ENCODE peak calls at places on chromosomes 7 and 10, in nine cellular contexts. M is PC-3, D is prostate gland, F is chondrocyte, T is WERI-Rb-1, V is cardiac fibroblast, Z is coronary artery, R is GM23338, W is HFF-Myc. P is an unnamed sample.

GRCh38 chr7:42593860-42594259 is 318.0 kb downstream of the C7orf25 start:
- DNase-seq in D (no peak), Z (no peak), R (no peak), T (no peak), M (no peak), F (no peak), W (no peak), V (no peak), P (no peak)

GRCh38 chr10:4246881-4247358 is 461.9 kb upstream of the KLF6 start:
- DNase-seq in R (no peak), Z (no peak), M (peak; percentile 69), T (no peak), D (no peak), V (peak; percentile 88), F (no peak), W (peak; percentile 66), P (no peak)

GRCh38 chr7:49127359-49127848 is 203.1 kb downstream of the CDC14C start:
- DNase-seq in R (no peak), F (no peak), M (peak; percentile 34), T (no peak), V (no peak), Z (no peak), W (no peak), D (no peak), P (no peak)

GRCh38 chr10:68080853-68081431 is 5.9 kb upstream of the HERC4 start:
- DNase-seq in Z (no peak), R (peak; percentile 9), W (no peak), F (no peak), V (no peak), T (no peak), D (no peak), M (peak; percentile 56), P (no peak)

GRCh38 chr10:69829792-69830191 is 28.1 kb downstream of the COL13A1 start:
- DNase-seq in V (no peak), W (no peak), R (no peak), T (no peak), Z (no peak), D (no peak), F (no peak), M (no peak), P (no peak)

GRCh38 chr7:2040893-2041270 is 191.9 kb downstream of the MAD1L1 start:
- DNase-seq in V (no peak), M (no peak), D (no peak), R (no peak), F (peak; percentile 39), W (no peak), Z (no peak), T (peak; percentile 14), P (no peak)

GRCh38 chr10:11335167-11335652 is 276.2 kb downstream of the USP6NL start:
- DNase-seq in M (no peak), W (no peak), D (no peak), Z (no peak), R (no peak), T (no peak), F (no peak), V (peak; percentile 63), P (no peak)

GRCh38 chr7:143408686-143409551 is at the start of gene EPHA1:
- DNase-seq in R (peak; percentile 97), F (no peak), W (no peak), D (peak; percentile 77), T (no peak), M (peak; percentile 88), V (no peak), Z (no peak), P (no peak)

GRCh38 chr10:30709700-30710358 is 80.3 kb upstream of the LYZL2 start:
- DNase-seq in M (no peak), F (no peak), Z (no peak), T (no peak), W (no peak), D (no peak), R (no peak), V (no peak), P (no peak)

GRCh38 chr10:84348431-84348830 is 20.0 kb downstream of the CCSER2 start:
- DNase-seq in Z (no peak), M (peak; percentile 32), F (no peak), W (no peak), V (peak; percentile 66), T (no peak), D (no peak), R (no peak), P (no peak)

GRCh38 chr7:104758504-104758903 is 255.5 kb upstream of the KMT2E start:
- DNase-seq in V (no peak), M (no peak), W (no peak), T (no peak), R (no peak), D (no peak), F (no peak), Z (no peak), P (no peak)

GRCh38 chr10:14750900-14751575 is 23.7 kb downstream of the FAM107B start:
- DNase-seq in D (no peak), M (no peak), T (no peak), R (no peak), W (peak; percentile 12), V (no peak), F (no peak), Z (no peak), P (no peak)

GRCh38 chr7:107694395-107694794 is 33.8 kb downstream of the SLC26A4 start:
- DNase-seq in D (peak; percentile 59), M (no peak), R (no peak), F (no peak), Z (no peak), V (peak; percentile 59), W (no peak), T (no peak), P (no peak)

GRCh38 chr10:70940834-70941568 is 52.6 kb upstream of the PCBD1 start:
- DNase-seq in F (no peak), M (peak; percentile 37), D (no peak), Z (no peak), R (no peak), V (peak; percentile 28), W (no peak), T (peak; percentile 93), P (no peak)

GRCh38 chr7:159015081-159015893 is 129.4 kb downstream of the VIPR2 start:
- DNase-seq in T (no peak), F (no peak), V (peak; percentile 52), D (peak; percentile 56), Z (peak; percentile 94), M (peak; percentile 66), R (peak; percentile 23), W (no peak), P (no peak)

GRCh38 chr10:34861293-34862004 is 46.4 kb upstream of the PARD3 start:
- DNase-seq in Z (no peak), M (peak; percentile 98), D (peak; percentile 58), V (peak; percentile 13), R (no peak), T (no peak), W (no peak), F (no peak), P (no peak)

GRCh38 chr10:78196964-78197363 is 163.3 kb downstream of the RPS24 start:
- DNase-seq in D (no peak), W (peak; percentile 29), R (no peak), Z (no peak), T (no peak), V (peak; percentile 44), F (no peak), M (peak; percentile 80), P (no peak)

GRCh38 chr7:148434181-148434769 is 156.3 kb upstream of the C7orf33 start:
- DNase-seq in T (no peak), Z (no peak), D (no peak), W (no peak), V (no peak), F (no peak), M (no peak), R (no peak), P (no peak)

GRCh38 chr7:41891967-41892755 is 189.3 kb upstream of the INHBA start:
- DNase-seq in T (peak; percentile 11), R (peak; percentile 61), D (no peak), V (no peak), F (no peak), M (no peak), W (no peak), Z (no peak), P (no peak)

GRCh38 chr10:92419740-92420553 is 129.0 kb downstream of the MARCHF5 start:
- DNase-seq in T (no peak), V (peak; percentile 66), W (no peak), R (peak; percentile 86), M (no peak), D (no peak), Z (no peak), F (no peak), P (no peak)

GRCh38 chr7:124276005-124276606 is 243.2 kb upstream of the TMEM229A start:
- DNase-seq in T (peak; percentile 56), Z (no peak), V (peak; percentile 10), R (peak; percentile 77), D (no peak), M (peak; percentile 64), F (no peak), W (peak; percentile 1), P (no peak)
- TF ChIP-seq CTCF in T (peak; percentile 65), Z (no peak), V (peak; percentile 28), R (peak; percentile 73), D (no peak), M (peak; percentile 66), F (peak; percentile 67), W (peak; percentile 43), P (peak; percentile 71)

GRCh38 chr10:128091636-128092210 is 34.5 kb downstream of the MKI67 start:
- DNase-seq in W (no peak), R (peak; percentile 80), T (no peak), V (no peak), M (no peak), Z (no peak), D (no peak), F (no peak), P (no peak)
- TF ChIP-seq CTCF in W (no peak), R (peak; percentile 63), T (no peak), V (no peak), M (no peak), Z (no peak), D (no peak), F (no peak), P (no peak)

GRCh38 chr10:88687853-88688467 is 18.1 kb upstream of the LIPK start:
- DNase-seq in F (no peak), Z (no peak), W (no peak), D (no peak), V (peak; percentile 55), M (no peak), T (no peak), R (peak; percentile 46), P (no peak)
- TF ChIP-seq CTCF in F (peak; percentile 91), Z (peak; percentile 56), W (peak; percentile 73), D (peak; percentile 39), V (peak; percentile 84), M (no peak), T (peak; percentile 44), R (peak; percentile 58), P (peak; percentile 87)

DNA sequence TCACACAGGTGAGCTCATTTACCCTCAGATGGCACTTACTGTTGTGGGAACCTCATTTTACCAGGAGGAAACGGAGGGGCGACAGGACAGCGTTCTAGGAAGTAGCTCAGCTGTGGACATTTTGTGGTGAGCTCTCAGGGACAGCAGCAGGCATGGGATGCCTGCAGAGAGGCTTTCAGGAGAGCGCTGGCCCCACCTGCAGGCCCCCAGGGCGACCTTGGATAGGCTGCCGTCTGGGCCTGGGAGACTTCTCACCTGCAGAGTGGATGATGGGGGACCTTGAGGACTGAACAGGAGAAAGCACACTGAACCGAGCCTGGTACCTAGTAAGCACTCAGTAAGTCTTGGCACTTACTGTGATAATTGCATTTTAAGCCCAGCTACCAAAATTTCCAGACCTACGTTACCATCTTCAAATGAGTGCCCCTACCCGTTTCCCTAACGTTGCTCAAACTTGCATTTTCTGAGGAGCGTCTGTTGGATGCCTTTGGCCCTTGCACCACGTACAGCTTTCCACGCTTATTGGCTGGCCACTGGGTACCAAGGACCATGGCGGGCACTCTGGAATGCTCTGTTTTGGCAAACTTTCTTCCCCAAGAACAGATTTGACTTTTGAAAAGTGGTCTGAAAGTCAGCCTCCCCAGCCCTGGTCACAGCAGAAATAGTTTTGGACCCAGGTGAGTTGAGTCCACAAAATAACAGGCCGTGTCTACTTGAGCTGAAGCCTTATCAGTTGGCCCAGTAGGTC is 223.4 kb downstream of the EBF3 start:
- DNase-seq in R (no peak), M (no peak), T (no peak), F (no peak), D (no peak), Z (no peak), W (no peak), V (no peak), P (peak; percentile 53)
- TF ChIP-seq CTCF in R (peak; percentile 38), M (no peak), T (peak; percentile 37), F (no peak), D (no peak), Z (no peak), W (no peak), V (no peak), P (no peak)